ENCODE peak calls at places on chromosomes 2 and 18, in four cellular contexts. A, V, M and S are unnamed samples.

GRCh38 chr2:64017811-64018714 is 1.2 kb downstream of the VPS54 start:
- DNase-seq in A (no peak), V (no peak), M (peak), S (no peak)

GRCh38 chr2:64914735-64915509 is 74.3 kb upstream of the SLC1A4 start:
- DNase-seq in A (no peak), V (no peak), M (no peak), S (no peak)

GRCh38 chr18:75161629-75162028 is 47.3 kb downstream of the PTGR3 start:
- DNase-seq in A (no peak), V (no peak), M (no peak), S (no peak)

GRCh38 chr2:36456227-36456788 is 100.7 kb downstream of the CRIM1 start:
- DNase-seq in A (no peak), V (no peak), M (peak), S (no peak)

GRCh38 chr2:165586019-165586418 is 116.5 kb downstream of the CSRNP3 start:
- DNase-seq in A (no peak), V (no peak), M (no peak), S (no peak)

GRCh38 chr2:231129216-231129615 is 4.4 kb upstream of the HTR2B start:
- DNase-seq in A (no peak), V (no peak), M (no peak), S (no peak)

GRCh38 chr2:64396551-64396950 is 57.4 kb upstream of the LGALSL start:
- DNase-seq in A (no peak), V (no peak), M (peak), S (no peak)

GRCh38 chr2:220937231-220937630 is 634.9 kb downstream of the EPHA4 start:
- DNase-seq in A (no peak), V (no peak), M (no peak), S (no peak)

GRCh38 chr2:172734711-172735645 is 667 bp upstream of the RAPGEF4 start:
- DNase-seq in A (no peak), V (no peak), M (peak), S (no peak)

GRCh38 chr18:59006461-59007067 is 133.1 kb upstream of the SEC11C start:
- DNase-seq in A (no peak), V (no peak), M (no peak), S (no peak)

GRCh38 chr2:109031481-109032228 is 42.6 kb upstream of the EDAR start:
- DNase-seq in A (peak), V (no peak), M (peak), S (peak)

GRCh38 chr2:130824492-130825061 is 12.1 kb upstream of the ARHGEF4 start:
- DNase-seq in A (peak), V (peak), M (no peak), S (no peak)

GRCh38 chr2:148020036-148020357 is 540 bp downstream of the ORC4 start:
- DNase-seq in A (no peak), V (no peak), M (no peak), S (no peak)

GRCh38 chr2:240449764-240450531 is 14.5 kb downstream of the GPC1 start:
- DNase-seq in A (no peak), V (no peak), M (peak), S (no peak)

GRCh38 chr2:121974919-121975654 is 219.6 kb downstream of the TSN start:
- DNase-seq in A (peak), V (no peak), M (peak), S (peak)

GRCh38 chr18:22391571-22392359 is 25.9 kb downstream of the CTAGE1 start:
- DNase-seq in A (peak), V (no peak), M (no peak), S (no peak)

GRCh38 chr18:27202771-27203170 is 17.7 kb upstream of the CHST9 start:
- DNase-seq in A (no peak), V (no peak), M (no peak), S (no peak)

GRCh38 chr2:237459741-237460174 is 27.3 kb upstream of the MLPH start:
- DNase-seq in A (no peak), V (no peak), M (no peak), S (no peak)

GRCh38 chr2:191247381-191248057 is 2.3 kb downstream of the MYO1B start:
- DNase-seq in A (no peak), V (no peak), M (no peak), S (no peak)

GRCh38 chr18:31819106-31819924 is 58.6 kb upstream of the SLC25A52 start:
- DNase-seq in A (no peak), V (no peak), M (peak), S (no peak)

GRCh38 chr2:231007159-231008045 is 11.5 kb downstream of the SPATA3 start:
- DNase-seq in A (no peak), V (no peak), M (peak), S (no peak)

GRCh38 chr2:27655155-27655951 is 8.1 kb downstream of the SUPT7L start:
- DNase-seq in A (no peak), V (no peak), M (peak), S (no peak)

GRCh38 chr2:205738341-205738968 is 56.2 kb downstream of the NRP2 start:
- DNase-seq in A (no peak), V (no peak), M (no peak), S (no peak)

GRCh38 chr2:237122214-237122666 is 36.6 kb downstream of the COPS8 start:
- DNase-seq in A (no peak), V (no peak), M (peak), S (no peak)

GRCh38 chr18:25672490-25672889 is 320.5 kb upstream of the ZNF521 start:
- DNase-seq in A (no peak), V (no peak), M (peak), S (no peak)

GRCh38 chr18:25674183-25674582 is 322.2 kb upstream of the ZNF521 start:
- DNase-seq in A (no peak), V (no peak), M (no peak), S (no peak)

GRCh38 chr18:25675123-25675850 is 323.3 kb upstream of the ZNF521 start:
- DNase-seq in A (no peak), V (no peak), M (peak), S (no peak)

GRCh38 chr18:25669741-25670140 is 317.8 kb upstream of the ZNF521 start:
- DNase-seq in A (no peak), V (no peak), M (peak), S (no peak)
- TF ChIP-seq CTCF in A (no peak), V (peak), M (peak), S (no peak)

GRCh38 chr2:159133795-159134194 is 152.7 kb downstream of the WDSUB1 start:
- DNase-seq in A (no peak), V (no peak), M (no peak), S (no peak)
- TF ChIP-seq CTCF in A (no peak), V (peak), M (no peak), S (no peak)

GRCh38 chr2:71070294-71071025 is 2.0 kb downstream of the NAGK start:
- DNase-seq in A (no peak), V (no peak), M (peak), S (no peak)
- TF ChIP-seq CTCF in A (no peak), V (peak), M (peak), S (no peak)

GRCh38 chr18:10131783-10132381 is 218.1 kb downstream of the VAPA start:
- DNase-seq in A (no peak), V (no peak), M (peak), S (no peak)

GRCh38 chr18:10133516-10133915 is 219.7 kb downstream of the VAPA start:
- DNase-seq in A (no peak), V (no peak), M (no peak), S (no peak)

GRCh38 chr18:10128906-10129305 is 215.1 kb downstream of the VAPA start:
- DNase-seq in A (no peak), V (no peak), M (no peak), S (no peak)

GRCh38 chr18:10130626-10131025 is 216.8 kb downstream of the VAPA start:
- DNase-seq in A (no peak), V (no peak), M (no peak), S (no peak)

GRCh38 chr18:10131036-10131774 is 217.4 kb downstream of the VAPA start:
- DNase-seq in A (no peak), V (no peak), M (peak), S (no peak)
- TF ChIP-seq CTCF in A (no peak), V (no peak), M (no peak), S (no peak)